ENCODE peak calls at places on chromosomes 1 and 21, in four cellular contexts. One of them, this sample, is unnamed.
A peak's percentile ranks its signal among the peaks of the same experiment; 100 is the strongest.

GRCh38 chr1:2590233-2591141 is 3.9 kb downstream of the PRXL2B start:
- DNase-seq in activated CD4-positive, alpha-beta T cell treated with anti-CD3 and anti-CD28 coated beads for 36 hours: no peak
- DNase-seq in anterior cingulate cortex: no peak
- DNase-seq in NCI-H2107: no peak
- DNase-seq in this sample: peak; percentile 92

GRCh38 chr1:3060112-3060511 is 8.9 kb upstream of the PRDM16 start:
- DNase-seq in NCI-H2107: no peak
- DNase-seq in anterior cingulate cortex: no peak
- DNase-seq in activated CD4-positive, alpha-beta T cell treated with anti-CD3 and anti-CD28 coated beads for 36 hours: no peak
- DNase-seq in this sample: peak; percentile 33

GRCh38 chr1:7552402-7552801 is 218.7 kb upstream of the VAMP3 start:
- DNase-seq in activated CD4-positive, alpha-beta T cell treated with anti-CD3 and anti-CD28 coated beads for 36 hours: no peak
- DNase-seq in NCI-H2107: no peak
- DNase-seq in anterior cingulate cortex: no peak
- DNase-seq in this sample: peak; percentile 75

GRCh38 chr1:115165776-115166175 is 76.5 kb upstream of the TSPAN2 start:
- DNase-seq in NCI-H2107: no peak
- DNase-seq in activated CD4-positive, alpha-beta T cell treated with anti-CD3 and anti-CD28 coated beads for 36 hours: no peak
- DNase-seq in anterior cingulate cortex: no peak
- DNase-seq in this sample: no peak

GRCh38 chr1:181482521-181483083 is 715 bp upstream of the CACNA1E start:
- DNase-seq in anterior cingulate cortex: peak; percentile 71
- DNase-seq in NCI-H2107: no peak
- DNase-seq in activated CD4-positive, alpha-beta T cell treated with anti-CD3 and anti-CD28 coated beads for 36 hours: peak; percentile 74
- DNase-seq in this sample: no peak

GRCh38 chr1:155083865-155084721 is 5.5 kb downstream of the EFNA3 start:
- DNase-seq in anterior cingulate cortex: peak; percentile 25
- DNase-seq in activated CD4-positive, alpha-beta T cell treated with anti-CD3 and anti-CD28 coated beads for 36 hours: peak; percentile 78
- DNase-seq in NCI-H2107: peak; percentile 49
- DNase-seq in this sample: no peak

GRCh38 chr1:159944623-159945455 is 574 bp downstream of the IGSF9 start:
- DNase-seq in anterior cingulate cortex: no peak
- DNase-seq in activated CD4-positive, alpha-beta T cell treated with anti-CD3 and anti-CD28 coated beads for 36 hours: no peak
- DNase-seq in NCI-H2107: no peak
- DNase-seq in this sample: no peak

GRCh38 chr1:156146006-156146748 is 7.2 kb upstream of the SEMA4A start:
- DNase-seq in activated CD4-positive, alpha-beta T cell treated with anti-CD3 and anti-CD28 coated beads for 36 hours: peak; percentile 67
- DNase-seq in NCI-H2107: peak; percentile 79
- DNase-seq in anterior cingulate cortex: peak; percentile 24
- DNase-seq in this sample: no peak

GRCh38 chr1:48917901-48918603 is 141.4 kb upstream of the BEND5 start:
- DNase-seq in anterior cingulate cortex: no peak
- DNase-seq in activated CD4-positive, alpha-beta T cell treated with anti-CD3 and anti-CD28 coated beads for 36 hours: no peak
- DNase-seq in NCI-H2107: no peak
- DNase-seq in this sample: no peak

GRCh38 chr1:206713070-206713469 is 28.4 kb downstream of the MAPKAPK2 start:
- DNase-seq in anterior cingulate cortex: no peak
- DNase-seq in NCI-H2107: no peak
- DNase-seq in activated CD4-positive, alpha-beta T cell treated with anti-CD3 and anti-CD28 coated beads for 36 hours: peak; percentile 44
- DNase-seq in this sample: no peak

GRCh38 chr1:246246430-246246829 is 260.6 kb downstream of the SMYD3 start:
- DNase-seq in anterior cingulate cortex: no peak
- DNase-seq in NCI-H2107: no peak
- DNase-seq in activated CD4-positive, alpha-beta T cell treated with anti-CD3 and anti-CD28 coated beads for 36 hours: no peak
- DNase-seq in this sample: no peak

GRCh38 chr21:44314128-44314527 is 14.3 kb downstream of the PFKL start:
- DNase-seq in activated CD4-positive, alpha-beta T cell treated with anti-CD3 and anti-CD28 coated beads for 36 hours: no peak
- DNase-seq in NCI-H2107: no peak
- DNase-seq in anterior cingulate cortex: no peak
- DNase-seq in this sample: no peak

GRCh38 chr1:202282596-202283283 is 59.0 kb downstream of the UBE2T start:
- DNase-seq in NCI-H2107: no peak
- DNase-seq in activated CD4-positive, alpha-beta T cell treated with anti-CD3 and anti-CD28 coated beads for 36 hours: no peak
- DNase-seq in anterior cingulate cortex: no peak
- DNase-seq in this sample: no peak

GRCh38 chr1:192489748-192490147 is 85.8 kb upstream of the RGS1 start:
- DNase-seq in NCI-H2107: no peak
- DNase-seq in anterior cingulate cortex: no peak
- DNase-seq in activated CD4-positive, alpha-beta T cell treated with anti-CD3 and anti-CD28 coated beads for 36 hours: peak; percentile 36
- DNase-seq in this sample: no peak

GRCh38 chr1:910881-911721 is 12.6 kb upstream of the SAMD11 start:
- DNase-seq in NCI-H2107: no peak
- DNase-seq in activated CD4-positive, alpha-beta T cell treated with anti-CD3 and anti-CD28 coated beads for 36 hours: peak; percentile 38
- DNase-seq in anterior cingulate cortex: no peak
- DNase-seq in this sample: no peak

GRCh38 chr1:24849653-24850295 is 80.3 kb downstream of the RUNX3 start:
- DNase-seq in activated CD4-positive, alpha-beta T cell treated with anti-CD3 and anti-CD28 coated beads for 36 hours: peak; percentile 51
- DNase-seq in NCI-H2107: no peak
- DNase-seq in anterior cingulate cortex: no peak
- DNase-seq in this sample: no peak

GRCh38 chr21:33421713-33422393 is 18.6 kb downstream of the IFNGR2 start:
- DNase-seq in NCI-H2107: no peak
- DNase-seq in activated CD4-positive, alpha-beta T cell treated with anti-CD3 and anti-CD28 coated beads for 36 hours: no peak
- DNase-seq in anterior cingulate cortex: no peak
- DNase-seq in this sample: no peak

GRCh38 chr21:36156815-36157670 is at the start of gene DOP1B:
- DNase-seq in anterior cingulate cortex: no peak
- DNase-seq in activated CD4-positive, alpha-beta T cell treated with anti-CD3 and anti-CD28 coated beads for 36 hours: peak; percentile 64
- DNase-seq in NCI-H2107: no peak
- DNase-seq in this sample: no peak

GRCh38 chr1:155466996-155467395 is 95.6 kb downstream of the ASH1L start:
- DNase-seq in anterior cingulate cortex: no peak
- DNase-seq in activated CD4-positive, alpha-beta T cell treated with anti-CD3 and anti-CD28 coated beads for 36 hours: no peak
- DNase-seq in NCI-H2107: no peak
- DNase-seq in this sample: no peak

GRCh38 chr1:245969274-245969673 is 537.8 kb downstream of the SMYD3 start:
- DNase-seq in NCI-H2107: no peak
- DNase-seq in anterior cingulate cortex: no peak
- DNase-seq in activated CD4-positive, alpha-beta T cell treated with anti-CD3 and anti-CD28 coated beads for 36 hours: no peak
- DNase-seq in this sample: no peak

GRCh38 chr1:160567858-160568682 is 11.2 kb downstream of the CD84 start:
- DNase-seq in NCI-H2107: no peak
- DNase-seq in anterior cingulate cortex: no peak
- DNase-seq in activated CD4-positive, alpha-beta T cell treated with anti-CD3 and anti-CD28 coated beads for 36 hours: peak; percentile 79
- DNase-seq in this sample: no peak

GRCh38 chr1:223233410-223234163 is 90.5 kb upstream of the TLR5 start:
- DNase-seq in NCI-H2107: no peak
- DNase-seq in anterior cingulate cortex: peak; percentile 39
- DNase-seq in activated CD4-positive, alpha-beta T cell treated with anti-CD3 and anti-CD28 coated beads for 36 hours: peak; percentile 44
- DNase-seq in this sample: no peak

GRCh38 chr1:245715970-245716369 is 561.2 kb downstream of the KIF26B start:
- DNase-seq in activated CD4-positive, alpha-beta T cell treated with anti-CD3 and anti-CD28 coated beads for 36 hours: no peak
- DNase-seq in NCI-H2107: no peak
- DNase-seq in anterior cingulate cortex: no peak
- DNase-seq in this sample: no peak

GRCh38 chr21:17387030-17387617 is 125.7 kb upstream of the CXADR start:
- DNase-seq in anterior cingulate cortex: peak; percentile 28
- DNase-seq in NCI-H2107: peak; percentile 83
- DNase-seq in activated CD4-positive, alpha-beta T cell treated with anti-CD3 and anti-CD28 coated beads for 36 hours: peak; percentile 65
- DNase-seq in this sample: no peak

GRCh38 chr1:62407398-62408009 is 29.3 kb upstream of the USP1 start:
- DNase-seq in anterior cingulate cortex: no peak
- DNase-seq in NCI-H2107: peak; percentile 51
- DNase-seq in activated CD4-positive, alpha-beta T cell treated with anti-CD3 and anti-CD28 coated beads for 36 hours: no peak
- DNase-seq in this sample: no peak

GRCh38 chr1:36710008-36710407 is 227.3 kb upstream of the CSF3R start:
- DNase-seq in activated CD4-positive, alpha-beta T cell treated with anti-CD3 and anti-CD28 coated beads for 36 hours: no peak
- DNase-seq in NCI-H2107: no peak
- DNase-seq in anterior cingulate cortex: no peak
- DNase-seq in this sample: no peak

GRCh38 chr21:35529141-35529863 is 480.2 kb upstream of the RUNX1 start:
- DNase-seq in anterior cingulate cortex: no peak
- DNase-seq in activated CD4-positive, alpha-beta T cell treated with anti-CD3 and anti-CD28 coated beads for 36 hours: peak; percentile 18
- DNase-seq in NCI-H2107: no peak
- DNase-seq in this sample: no peak

GRCh38 chr1:156692409-156692957 is 12.9 kb downstream of the CRABP2 start:
- DNase-seq in anterior cingulate cortex: no peak
- DNase-seq in activated CD4-positive, alpha-beta T cell treated with anti-CD3 and anti-CD28 coated beads for 36 hours: no peak
- DNase-seq in NCI-H2107: no peak
- DNase-seq in this sample: no peak

GRCh38 chr1:33471416-33471815 is 1.0 kb upstream of the ZSCAN20 start:
- DNase-seq in anterior cingulate cortex: no peak
- DNase-seq in activated CD4-positive, alpha-beta T cell treated with anti-CD3 and anti-CD28 coated beads for 36 hours: no peak
- DNase-seq in NCI-H2107: no peak
- DNase-seq in this sample: no peak

GRCh38 chr1:16342331-16343062 is 9.8 kb downstream of the FBXO42 start:
- DNase-seq in activated CD4-positive, alpha-beta T cell treated with anti-CD3 and anti-CD28 coated beads for 36 hours: no peak
- DNase-seq in NCI-H2107: no peak
- DNase-seq in anterior cingulate cortex: no peak
- DNase-seq in this sample: no peak

GRCh38 chr1:51541313-51542050 is 22.4 kb upstream of the EPS15 start:
- DNase-seq in NCI-H2107: no peak
- DNase-seq in anterior cingulate cortex: no peak
- DNase-seq in activated CD4-positive, alpha-beta T cell treated with anti-CD3 and anti-CD28 coated beads for 36 hours: no peak
- DNase-seq in this sample: no peak

GRCh38 chr21:44699502-44700001 is 2.6 kb downstream of the KRTAP10-12 start:
- DNase-seq in NCI-H2107: no peak
- DNase-seq in activated CD4-positive, alpha-beta T cell treated with anti-CD3 and anti-CD28 coated beads for 36 hours: no peak
- DNase-seq in anterior cingulate cortex: no peak
- DNase-seq in this sample: no peak

This sample was measured in chondrocyte.